ENCODE peak calls at places on chromosome 1, in ten cellular contexts. One of them, this sample, is unnamed.

GRCh38 chr1:206685256-206685748 is 597 bp downstream of the MAPKAPK2 start:
- DNase-seq in heart left ventricle: peak
- DNase-seq in fibroblast of the aortic adventitia: peak
- DNase-seq in psoas muscle: peak
- DNase-seq in osteocyte: no peak
- DNase-seq in fibroblast of pulmonary artery: no peak
- DNase-seq in neural crest cell: peak
- DNase-seq in endothelial cell: peak
- DNase-seq in AG10803: no peak
- DNase-seq in fibroblast of villous mesenchyme: no peak
- DNase-seq in this sample: no peak

GRCh38 chr1:94599090-94599813 is 57.7 kb upstream of the F3 start:
- DNase-seq in AG10803: peak
- DNase-seq in fibroblast of villous mesenchyme: peak
- DNase-seq in neural crest cell: no peak
- DNase-seq in heart left ventricle: no peak
- DNase-seq in osteocyte: peak
- DNase-seq in endothelial cell: peak
- DNase-seq in fibroblast of pulmonary artery: no peak
- DNase-seq in psoas muscle: no peak
- DNase-seq in fibroblast of the aortic adventitia: peak
- DNase-seq in this sample: no peak

GRCh38 chr1:9181176-9181906 is 52.4 kb upstream of the GPR157 start:
- DNase-seq in fibroblast of pulmonary artery: peak
- DNase-seq in psoas muscle: peak
- DNase-seq in endothelial cell: peak
- DNase-seq in fibroblast of the aortic adventitia: peak
- DNase-seq in fibroblast of villous mesenchyme: peak
- DNase-seq in heart left ventricle: peak
- DNase-seq in AG10803: peak
- DNase-seq in neural crest cell: peak
- DNase-seq in osteocyte: peak
- DNase-seq in this sample: no peak

GRCh38 chr1:7616076-7616833 is 154.8 kb upstream of the VAMP3 start:
- DNase-seq in heart left ventricle: no peak
- DNase-seq in psoas muscle: peak
- DNase-seq in osteocyte: no peak
- DNase-seq in neural crest cell: peak
- DNase-seq in AG10803: peak
- DNase-seq in fibroblast of the aortic adventitia: peak
- DNase-seq in endothelial cell: peak
- DNase-seq in fibroblast of pulmonary artery: peak
- DNase-seq in fibroblast of villous mesenchyme: peak
- DNase-seq in this sample: peak

GRCh38 chr1:15543589-15544568 is 17.2 kb downstream of the DNAJC16 start:
- DNase-seq in AG10803: peak
- DNase-seq in psoas muscle: no peak
- DNase-seq in fibroblast of pulmonary artery: peak
- DNase-seq in osteocyte: peak
- DNase-seq in fibroblast of the aortic adventitia: peak
- DNase-seq in heart left ventricle: no peak
- DNase-seq in fibroblast of villous mesenchyme: peak
- DNase-seq in neural crest cell: no peak
- DNase-seq in endothelial cell: no peak
- DNase-seq in this sample: peak

GRCh38 chr1:45840704-45841103 is 37.3 kb downstream of the MAST2 start:
- DNase-seq in neural crest cell: no peak
- DNase-seq in psoas muscle: no peak
- DNase-seq in osteocyte: no peak
- DNase-seq in heart left ventricle: no peak
- DNase-seq in endothelial cell: no peak
- DNase-seq in fibroblast of the aortic adventitia: peak
- DNase-seq in fibroblast of pulmonary artery: no peak
- DNase-seq in fibroblast of villous mesenchyme: no peak
- DNase-seq in AG10803: no peak
- DNase-seq in this sample: no peak

GRCh38 chr1:216246577-216246976 is 176.7 kb downstream of the USH2A start:
- DNase-seq in fibroblast of villous mesenchyme: no peak
- DNase-seq in fibroblast of pulmonary artery: no peak
- DNase-seq in neural crest cell: no peak
- DNase-seq in heart left ventricle: no peak
- DNase-seq in fibroblast of the aortic adventitia: no peak
- DNase-seq in psoas muscle: no peak
- DNase-seq in endothelial cell: no peak
- DNase-seq in osteocyte: no peak
- DNase-seq in AG10803: no peak
- DNase-seq in this sample: no peak

GRCh38 chr1:48069662-48070432 is 72.7 kb upstream of the TRABD2B start:
- DNase-seq in psoas muscle: no peak
- DNase-seq in AG10803: peak
- DNase-seq in fibroblast of villous mesenchyme: no peak
- DNase-seq in osteocyte: no peak
- DNase-seq in endothelial cell: no peak
- DNase-seq in neural crest cell: no peak
- DNase-seq in fibroblast of the aortic adventitia: peak
- DNase-seq in fibroblast of pulmonary artery: peak
- DNase-seq in heart left ventricle: no peak
- DNase-seq in this sample: no peak

GRCh38 chr1:234758851-234759250 is 148.9 kb upstream of the IRF2BP2 start:
- DNase-seq in AG10803: no peak
- DNase-seq in osteocyte: no peak
- DNase-seq in psoas muscle: no peak
- DNase-seq in fibroblast of villous mesenchyme: peak
- DNase-seq in fibroblast of the aortic adventitia: no peak
- DNase-seq in neural crest cell: no peak
- DNase-seq in heart left ventricle: no peak
- DNase-seq in fibroblast of pulmonary artery: no peak
- DNase-seq in endothelial cell: no peak
- DNase-seq in this sample: no peak

DNA sequence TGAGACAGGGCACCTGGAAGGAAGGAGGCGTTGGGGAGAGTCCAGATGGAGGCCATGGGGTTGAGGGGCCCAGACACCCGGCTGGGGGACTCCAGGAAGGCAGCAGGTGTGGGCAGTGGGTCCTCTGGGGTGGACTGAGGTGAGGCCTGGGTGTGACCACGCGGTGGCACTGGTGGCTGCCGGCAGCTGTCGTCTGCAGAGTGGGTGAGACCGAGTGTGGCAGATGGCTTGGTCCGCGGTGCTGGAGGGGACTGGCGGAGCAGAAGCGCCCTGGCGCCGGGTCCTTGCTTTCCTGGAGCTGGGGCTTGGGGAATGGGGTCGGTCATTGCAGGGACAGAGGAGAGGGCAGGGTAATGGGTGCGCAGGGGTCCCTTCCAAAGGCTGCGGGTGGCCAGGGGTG is 12.5 kb downstream of the AGRN start:
- DNase-seq in fibroblast of villous mesenchyme: no peak
- DNase-seq in heart left ventricle: no peak
- DNase-seq in psoas muscle: no peak
- DNase-seq in neural crest cell: peak
- DNase-seq in AG10803: no peak
- DNase-seq in osteocyte: no peak
- DNase-seq in endothelial cell: no peak
- DNase-seq in fibroblast of the aortic adventitia: no peak
- DNase-seq in fibroblast of pulmonary artery: no peak
- DNase-seq in this sample: no peak
- TF ChIP-seq CTCF in fibroblast of villous mesenchyme: no peak
- TF ChIP-seq CTCF in heart left ventricle: no peak
- TF ChIP-seq CTCF in psoas muscle: peak
- TF ChIP-seq CTCF in neural crest cell: no peak
- TF ChIP-seq CTCF in AG10803: no peak
- TF ChIP-seq CTCF in osteocyte: no peak
- TF ChIP-seq CTCF in endothelial cell: no peak
- TF ChIP-seq CTCF in fibroblast of the aortic adventitia: no peak
- TF ChIP-seq CTCF in fibroblast of pulmonary artery: no peak
- TF ChIP-seq CTCF in this sample: no peak

GRCh38 chr1:13948851-13949490 is 249.0 kb downstream of the PRDM2 start:
- DNase-seq in heart left ventricle: no peak
- DNase-seq in osteocyte: peak
- DNase-seq in psoas muscle: peak
- DNase-seq in fibroblast of the aortic adventitia: peak
- DNase-seq in endothelial cell: no peak
- DNase-seq in fibroblast of pulmonary artery: peak
- DNase-seq in AG10803: no peak
- DNase-seq in fibroblast of villous mesenchyme: peak
- DNase-seq in neural crest cell: no peak
- DNase-seq in this sample: no peak

GRCh38 chr1:13951793-13952751 is 252.1 kb downstream of the PRDM2 start:
- DNase-seq in AG10803: no peak
- DNase-seq in osteocyte: peak
- DNase-seq in fibroblast of the aortic adventitia: no peak
- DNase-seq in endothelial cell: no peak
- DNase-seq in psoas muscle: no peak
- DNase-seq in fibroblast of villous mesenchyme: no peak
- DNase-seq in fibroblast of pulmonary artery: peak
- DNase-seq in heart left ventricle: no peak
- DNase-seq in neural crest cell: no peak
- DNase-seq in this sample: no peak

GRCh38 chr1:13949571-13949970 is 249.6 kb downstream of the PRDM2 start:
- DNase-seq in fibroblast of pulmonary artery: no peak
- DNase-seq in fibroblast of the aortic adventitia: no peak
- DNase-seq in osteocyte: peak
- DNase-seq in fibroblast of villous mesenchyme: no peak
- DNase-seq in neural crest cell: no peak
- DNase-seq in AG10803: no peak
- DNase-seq in endothelial cell: no peak
- DNase-seq in heart left ventricle: no peak
- DNase-seq in psoas muscle: no peak
- DNase-seq in this sample: no peak

GRCh38 chr1:13948396-13948795 is 248.4 kb downstream of the PRDM2 start:
- DNase-seq in fibroblast of pulmonary artery: no peak
- DNase-seq in psoas muscle: no peak
- DNase-seq in heart left ventricle: no peak
- DNase-seq in endothelial cell: no peak
- DNase-seq in fibroblast of the aortic adventitia: no peak
- DNase-seq in fibroblast of villous mesenchyme: no peak
- DNase-seq in neural crest cell: no peak
- DNase-seq in AG10803: no peak
- DNase-seq in osteocyte: peak
- DNase-seq in this sample: no peak

DNA sequence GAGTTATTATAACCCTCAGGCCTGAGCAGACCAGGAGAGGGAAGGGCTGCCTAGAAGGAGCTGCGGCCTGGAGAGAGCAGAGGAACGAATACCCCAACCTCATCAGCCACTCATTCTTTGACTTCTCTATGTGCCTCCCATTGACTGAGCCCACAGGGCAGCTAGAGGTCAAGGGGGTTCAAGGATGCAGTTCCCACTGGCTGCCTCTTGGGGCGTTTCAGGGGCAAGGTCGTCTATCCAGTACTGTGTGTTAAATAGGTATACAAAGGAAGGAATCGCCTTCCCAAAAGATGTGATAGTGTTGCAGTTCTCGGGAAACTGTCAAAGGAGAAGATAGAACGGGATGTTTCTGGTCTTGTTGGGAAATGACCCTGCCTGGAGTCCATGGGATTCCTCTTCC is 250.6 kb downstream of the PRDM2 start:
- DNase-seq in fibroblast of villous mesenchyme: no peak
- DNase-seq in AG10803: no peak
- DNase-seq in fibroblast of the aortic adventitia: no peak
- DNase-seq in osteocyte: peak
- DNase-seq in heart left ventricle: no peak
- DNase-seq in neural crest cell: peak
- DNase-seq in endothelial cell: peak
- DNase-seq in psoas muscle: no peak
- DNase-seq in fibroblast of pulmonary artery: no peak
- DNase-seq in this sample: no peak
- TF ChIP-seq CTCF in fibroblast of villous mesenchyme: no peak
- TF ChIP-seq CTCF in AG10803: peak
- TF ChIP-seq CTCF in fibroblast of the aortic adventitia: peak
- TF ChIP-seq CTCF in osteocyte: no peak
- TF ChIP-seq CTCF in heart left ventricle: peak
- TF ChIP-seq CTCF in neural crest cell: peak
- TF ChIP-seq CTCF in endothelial cell: peak
- TF ChIP-seq CTCF in psoas muscle: no peak
- TF ChIP-seq CTCF in fibroblast of pulmonary artery: peak
- TF ChIP-seq CTCF in this sample: no peak

GRCh38 chr1:10692401-10693021 is 103.9 kb downstream of the CASZ1 start:
- DNase-seq in fibroblast of pulmonary artery: no peak
- DNase-seq in osteocyte: no peak
- DNase-seq in heart left ventricle: no peak
- DNase-seq in psoas muscle: no peak
- DNase-seq in fibroblast of villous mesenchyme: no peak
- DNase-seq in AG10803: no peak
- DNase-seq in fibroblast of the aortic adventitia: no peak
- DNase-seq in neural crest cell: no peak
- DNase-seq in endothelial cell: peak
- DNase-seq in this sample: no peak
- TF ChIP-seq CTCF in fibroblast of pulmonary artery: no peak
- TF ChIP-seq CTCF in osteocyte: peak
- TF ChIP-seq CTCF in heart left ventricle: peak
- TF ChIP-seq CTCF in psoas muscle: peak
- TF ChIP-seq CTCF in fibroblast of villous mesenchyme: peak
- TF ChIP-seq CTCF in AG10803: no peak
- TF ChIP-seq CTCF in fibroblast of the aortic adventitia: no peak
- TF ChIP-seq CTCF in neural crest cell: peak
- TF ChIP-seq CTCF in endothelial cell: peak
- TF ChIP-seq CTCF in this sample: no peak

GRCh38 chr1:221172836-221173235 is 293.6 kb downstream of the HLX start:
- DNase-seq in fibroblast of villous mesenchyme: no peak
- DNase-seq in AG10803: no peak
- DNase-seq in neural crest cell: no peak
- DNase-seq in psoas muscle: no peak
- DNase-seq in heart left ventricle: no peak
- DNase-seq in osteocyte: no peak
- DNase-seq in endothelial cell: no peak
- DNase-seq in fibroblast of pulmonary artery: no peak
- DNase-seq in fibroblast of the aortic adventitia: no peak
- DNase-seq in this sample: no peak

GRCh38 chr1:221169447-221169889 is 290.2 kb downstream of the HLX start:
- DNase-seq in endothelial cell: no peak
- DNase-seq in psoas muscle: no peak
- DNase-seq in neural crest cell: no peak
- DNase-seq in fibroblast of pulmonary artery: peak
- DNase-seq in fibroblast of villous mesenchyme: peak
- DNase-seq in osteocyte: no peak
- DNase-seq in AG10803: peak
- DNase-seq in fibroblast of the aortic adventitia: peak
- DNase-seq in heart left ventricle: no peak
- DNase-seq in this sample: peak

GRCh38 chr1:221171768-221172167 is 292.5 kb downstream of the HLX start:
- DNase-seq in neural crest cell: no peak
- DNase-seq in fibroblast of the aortic adventitia: no peak
- DNase-seq in fibroblast of pulmonary artery: no peak
- DNase-seq in endothelial cell: no peak
- DNase-seq in osteocyte: no peak
- DNase-seq in AG10803: no peak
- DNase-seq in psoas muscle: no peak
- DNase-seq in fibroblast of villous mesenchyme: no peak
- DNase-seq in heart left ventricle: no peak
- DNase-seq in this sample: no peak

DNA sequence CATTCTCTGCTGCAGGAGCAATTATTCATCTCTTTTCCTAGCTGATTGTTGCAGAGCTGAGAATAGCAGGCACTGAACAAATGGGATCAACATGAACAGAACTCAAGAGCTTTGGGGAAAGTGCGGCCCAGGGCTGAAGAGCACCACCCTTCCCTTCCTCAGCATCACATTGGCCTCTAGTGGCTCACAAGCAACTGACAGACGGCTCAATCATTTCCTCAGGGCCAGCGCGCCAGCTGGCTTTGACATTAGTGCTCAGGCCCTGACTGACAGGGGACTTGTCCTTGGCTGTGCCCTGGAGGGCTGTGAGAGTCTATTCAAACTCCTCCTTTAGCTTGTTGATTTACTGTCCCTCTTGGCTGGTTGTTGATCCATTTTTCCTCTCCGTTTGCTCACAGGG is 295.4 kb downstream of the HLX start:
- DNase-seq in fibroblast of villous mesenchyme: no peak
- DNase-seq in psoas muscle: peak
- DNase-seq in AG10803: peak
- DNase-seq in fibroblast of the aortic adventitia: peak
- DNase-seq in fibroblast of pulmonary artery: peak
- DNase-seq in heart left ventricle: peak
- DNase-seq in endothelial cell: no peak
- DNase-seq in osteocyte: no peak
- DNase-seq in neural crest cell: peak
- DNase-seq in this sample: no peak
- TF ChIP-seq CTCF in fibroblast of villous mesenchyme: no peak
- TF ChIP-seq CTCF in psoas muscle: peak
- TF ChIP-seq CTCF in AG10803: peak
- TF ChIP-seq CTCF in fibroblast of the aortic adventitia: no peak
- TF ChIP-seq CTCF in fibroblast of pulmonary artery: no peak
- TF ChIP-seq CTCF in heart left ventricle: peak
- TF ChIP-seq CTCF in endothelial cell: no peak
- TF ChIP-seq CTCF in osteocyte: no peak
- TF ChIP-seq CTCF in neural crest cell: peak
- TF ChIP-seq CTCF in this sample: no peak